ENCODE peak calls at places on chromosomes 11 and 22, in ten cellular contexts. Z is neural progenitor cell; W is psoas muscle; G is MM.1S; J is left lung; I is CD4-positive, CD25-positive, alpha-beta regulatory T cell; P is right atrium auricular region; H is right lobe of liver; O is tibial nerve; Y is fibroblast of lung. T is an unnamed sample.
A peak's percentile ranks its signal among the peaks of the same experiment; 100 is the strongest.

GRCh38 chr11:16820324-16821092 is 82.1 kb downstream of the C11orf58 start:
- DNase-seq in Y (peak; percentile 70), J (peak; percentile 78), W (peak; percentile 75), P (peak; percentile 88), Z (peak; percentile 90), O (peak; percentile 73), G (peak; percentile 79), H (peak; percentile 80), I (peak; percentile 33), T (peak; percentile 9)

GRCh38 chr11:119696378-119697157 is 32.4 kb downstream of the NECTIN1 start:
- DNase-seq in O (no peak), G (no peak), J (no peak), I (no peak), Z (peak; percentile 58), H (no peak), P (no peak), W (no peak), Y (no peak), T (no peak)

GRCh38 chr11:35702126-35702525 is 39.6 kb downstream of the TRIM44 start:
- DNase-seq in G (no peak), J (no peak), Y (no peak), I (no peak), P (no peak), H (no peak), W (no peak), Z (no peak), O (no peak), T (no peak)

GRCh38 chr11:119206512-119207299 is 567 bp downstream of the CBL start:
- DNase-seq in Y (no peak), J (peak; percentile 71), W (peak; percentile 66), P (no peak), G (peak; percentile 15), I (peak; percentile 44), O (no peak), Z (peak; percentile 75), H (peak; percentile 70), T (peak; percentile 52)

GRCh38 chr22:30855266-30855665 is 113.3 kb downstream of the MORC2 start:
- DNase-seq in G (no peak), P (no peak), J (no peak), I (no peak), W (no peak), O (no peak), Z (no peak), Y (no peak), H (no peak), T (no peak)

GRCh38 chr11:62921573-62922188 is 518 bp upstream of the CHRM1 start:
- DNase-seq in Z (peak; percentile 13), P (no peak), G (no peak), H (no peak), O (no peak), J (no peak), W (no peak), Y (no peak), I (no peak), T (no peak)

GRCh38 chr22:28629420-28630184 is 50.0 kb downstream of the TTC28 start:
- DNase-seq in G (no peak), O (no peak), P (no peak), W (no peak), J (no peak), Z (peak; percentile 57), I (no peak), Y (peak; percentile 38), H (no peak), T (no peak)

GRCh38 chr22:49372530-49373288 is 455.0 kb downstream of the BRD1 start:
- DNase-seq in P (peak; percentile 46), H (no peak), W (no peak), J (no peak), Z (peak; percentile 43), I (no peak), O (no peak), Y (no peak), G (no peak), T (no peak)

GRCh38 chr22:39906207-39906606 is 5.3 kb downstream of the GRAP2 start:
- DNase-seq in O (no peak), Y (no peak), Z (peak; percentile 34), P (no peak), J (no peak), I (no peak), H (no peak), W (no peak), G (no peak), T (no peak)

GRCh38 chr11:121534131-121535093 is 81.6 kb upstream of the SORL1-AS1 start:
- DNase-seq in H (no peak), O (no peak), J (no peak), Z (no peak), I (no peak), G (no peak), P (no peak), W (no peak), Y (peak; percentile 52), T (no peak)

GRCh38 chr22:42873361-42873760 is 16.3 kb upstream of the ARFGAP3 start:
- DNase-seq in H (no peak), Z (no peak), Y (no peak), P (no peak), G (no peak), O (no peak), J (no peak), I (no peak), W (no peak), T (no peak)

GRCh38 chr22:48068323-48068722 is 1305.9 kb downstream of the TBC1D22A start:
- DNase-seq in J (no peak), H (no peak), W (no peak), G (no peak), Y (no peak), O (no peak), Z (no peak), P (no peak), I (no peak), T (no peak)

GRCh38 chr22:48070083-48070482 is 1307.6 kb downstream of the TBC1D22A start:
- DNase-seq in I (no peak), Z (no peak), G (no peak), O (no peak), W (no peak), P (no peak), J (no peak), Y (no peak), H (no peak), T (no peak)

GRCh38 chr22:48070760-48071159 is 1308.3 kb downstream of the TBC1D22A start:
- DNase-seq in I (no peak), H (no peak), Z (peak; percentile 33), Y (no peak), P (no peak), W (no peak), O (no peak), G (no peak), J (no peak), T (no peak)

GRCh38 chr22:48061726-48062125 is 1299.3 kb downstream of the TBC1D22A start:
- DNase-seq in Z (no peak), I (no peak), P (no peak), J (no peak), H (no peak), Y (no peak), W (no peak), O (no peak), G (no peak), T (no peak)

DNA sequence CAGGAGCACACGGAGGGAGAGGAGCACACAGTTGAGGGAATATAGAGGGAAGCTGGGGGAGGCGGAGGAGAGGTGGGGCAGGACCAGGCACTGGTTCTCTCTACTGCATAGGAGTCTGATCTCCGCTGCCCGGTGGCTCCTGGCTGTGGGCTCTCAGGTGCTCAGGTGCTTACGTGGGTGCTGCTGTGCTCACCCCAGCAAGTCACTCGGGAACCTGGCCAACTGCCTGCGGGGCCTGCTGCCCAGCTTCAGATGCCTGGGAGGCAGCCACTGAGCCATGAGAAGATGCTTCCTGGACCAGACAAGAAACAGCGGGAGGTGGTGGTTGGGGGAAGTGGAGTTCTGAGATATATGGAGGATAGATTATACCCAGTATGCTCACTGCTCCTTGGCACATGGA is 1303.4 kb downstream of the TBC1D22A start:
- DNase-seq in G (no peak), O (no peak), H (no peak), W (no peak), I (no peak), P (no peak), Y (no peak), Z (no peak), J (no peak), T (no peak)
- H3K9me3 ChIP-seq in G (no peaks in the 10 kb centered on the region), O (no peaks in the 10 kb centered on the region), H (no peaks in the 10 kb centered on the region), W (no peaks in the 10 kb centered on the region), I (no peaks in the 10 kb centered on the region), P (no peaks in the 10 kb centered on the region), Y (no peaks in the 10 kb centered on the region), Z (no peaks in the 10 kb centered on the region), J (no peaks in the 10 kb centered on the region), T (no peaks in the 10 kb centered on the region)

GRCh38 chr11:91922846-91923245 is 301.8 kb upstream of the FAT3 start:
- DNase-seq in G (no peak), W (no peak), H (no peak), Y (no peak), P (no peak), J (no peak), I (no peak), O (no peak), Z (no peak), T (no peak)
- H3K9me3 ChIP-seq in G (no peaks in the 10 kb centered on the region), W (no peaks in the 10 kb centered on the region), H (no peaks in the 10 kb centered on the region), Y (no peaks in the 10 kb centered on the region), P (no peaks in the 10 kb centered on the region), J (no peaks in the 10 kb centered on the region), I (no peaks in the 10 kb centered on the region), O (no peaks in the 10 kb centered on the region), Z (no peaks in the 10 kb centered on the region), T (no peaks in the 10 kb centered on the region)

DNA sequence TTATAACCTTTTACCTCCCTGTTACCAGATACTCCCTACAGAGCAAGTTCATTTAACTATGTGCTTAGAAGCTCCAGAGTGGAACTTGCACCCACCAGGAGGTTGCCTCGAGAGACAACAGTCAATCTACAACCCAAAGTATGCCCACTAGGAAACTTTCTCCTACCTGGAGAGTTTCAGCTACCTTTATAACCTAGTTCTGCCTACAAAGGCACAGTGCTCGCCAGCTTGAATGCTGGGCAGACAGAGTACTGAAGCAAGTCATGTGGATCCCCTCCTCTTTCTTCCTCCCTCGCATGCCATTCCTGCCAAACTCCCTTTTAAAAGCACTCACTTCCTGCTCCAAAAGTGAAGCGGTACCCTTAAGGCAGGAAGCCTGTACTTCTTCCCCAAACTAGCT is 258.9 kb downstream of the SWAP70 start:
- DNase-seq in W (no peak), Y (no peak), J (no peak), P (no peak), H (no peak), I (no peak), Z (peak; percentile 41), O (no peak), G (no peak), T (no peak)
- H3K9me3 ChIP-seq in W (no peaks in the 10 kb centered on the region), Y (no peaks in the 10 kb centered on the region), J (no peaks in the 10 kb centered on the region), P (no peaks in the 10 kb centered on the region), H (no peaks in the 10 kb centered on the region), I (no peaks in the 10 kb centered on the region), Z (no peaks in the 10 kb centered on the region), O (no peaks in the 10 kb centered on the region), G (no peaks in the 10 kb centered on the region), T (no peaks in the 10 kb centered on the region)

DNA sequence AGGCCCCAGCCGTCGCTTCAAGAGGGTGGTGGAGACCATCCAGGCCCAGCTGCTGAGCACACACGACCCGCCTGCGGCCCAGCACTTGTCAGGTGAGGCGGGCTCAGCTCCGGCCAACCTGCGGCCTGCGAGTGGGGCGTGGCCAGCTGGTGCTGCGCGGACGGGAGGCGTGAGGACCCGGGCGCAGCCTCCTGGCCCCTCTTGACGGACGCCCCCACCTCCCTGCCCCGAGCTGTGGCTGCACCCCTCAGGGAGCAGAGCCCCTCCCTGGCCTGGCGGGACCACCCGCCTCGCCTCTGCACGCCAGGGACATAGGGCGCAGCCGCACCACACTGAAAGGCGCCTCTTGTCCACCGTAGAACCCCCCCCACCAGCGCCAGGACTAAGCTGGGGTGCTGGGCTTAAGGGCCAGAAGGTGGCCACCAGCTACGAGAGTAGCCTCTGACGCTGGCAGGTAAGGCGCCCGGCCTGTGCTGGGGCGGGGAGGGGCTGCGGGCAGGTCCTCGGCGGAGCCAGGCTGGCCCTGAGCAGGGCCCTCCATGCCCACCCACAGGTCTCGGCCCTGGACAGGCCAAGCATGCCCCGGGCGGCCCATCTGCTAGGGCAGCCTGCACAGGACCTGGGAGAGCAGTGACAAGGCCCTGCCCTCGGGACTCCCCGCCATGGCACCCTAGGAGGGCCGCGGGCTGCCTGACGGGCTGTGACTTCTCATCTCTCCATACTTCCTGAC is 29.8 kb downstream of the MOB2 start:
- DNase-seq in G (no peak), H (no peak), O (no peak), J (no peak), Z (no peak), P (no peak), I (no peak), W (no peak), Y (no peak), T (no peak)
- H3K9me3 ChIP-seq in G (no peaks in the 10 kb centered on the region), H (no peaks in the 10 kb centered on the region), O (no peaks in the 10 kb centered on the region), J (no peaks in the 10 kb centered on the region), Z (no peaks in the 10 kb centered on the region), P (no peaks in the 10 kb centered on the region), I (no peaks in the 10 kb centered on the region), W (no peaks in the 10 kb centered on the region), Y (no peaks in the 10 kb centered on the region), T (no peaks in the 10 kb centered on the region)

T was measured in T-helper 17 cell.